ENCODE peak calls at places on chromosomes 6 and 20, in eight cellular contexts. J, Q, O, X, I, U, V and T are unnamed samples.

GRCh38 chr20:2122921-2123320 is 21.3 kb downstream of the STK35 start:
- DNase-seq in U (peak; percentile 57), O (peak; percentile 83), Q (peak; percentile 72), V (no peak), X (no peak), J (no peak), I (no peak), T (no peak)

GRCh38 chr6:30837870-30838269 is 46.4 kb upstream of the DDR1 start:
- DNase-seq in U (no peak), J (no peak), I (no peak), Q (no peak), O (no peak), V (no peak), X (no peak), T (no peak)

GRCh38 chr20:23691675-23692074 is 2.8 kb upstream of the CST4 start:
- DNase-seq in Q (no peak), J (no peak), U (no peak), V (no peak), O (no peak), X (no peak), I (no peak), T (no peak)

GRCh38 chr20:59246691-59247090 is 53.7 kb upstream of the EDN3 start:
- DNase-seq in Q (no peak), I (no peak), O (no peak), X (no peak), J (no peak), V (no peak), U (no peak), T (no peak)

GRCh38 chr6:44133003-44133931 is 5.9 kb downstream of the TMEM63B start:
- DNase-seq in U (peak; percentile 55), Q (peak; percentile 52), V (peak; percentile 68), O (peak; percentile 57), J (no peak), I (no peak), X (no peak), T (no peak)

GRCh38 chr20:41135187-41135887 is 2.0 kb upstream of the PLCG1 start:
- DNase-seq in V (peak; percentile 70), O (no peak), I (no peak), Q (peak; percentile 46), J (peak; percentile 58), U (no peak), X (no peak), T (peak; percentile 58)

GRCh38 chr6:163180874-163181541 is 233.5 kb upstream of the QKI start:
- DNase-seq in V (peak; percentile 91), I (no peak), J (peak; percentile 92), U (peak; percentile 54), O (peak; percentile 49), Q (peak; percentile 75), X (peak; percentile 26), T (peak; percentile 74)

GRCh38 chr6:134422426-134423231 is 104.7 kb upstream of the SGK1 start:
- DNase-seq in O (peak; percentile 99), Q (peak; percentile 98), V (peak; percentile 20), I (no peak), J (no peak), U (peak; percentile 99), X (no peak), T (no peak)

GRCh38 chr6:100230976-100231316 is 233.8 kb downstream of the SIM1 start:
- DNase-seq in Q (peak; percentile 20), U (peak; percentile 40), X (no peak), V (no peak), I (no peak), J (no peak), O (peak; percentile 72), T (no peak)

GRCh38 chr20:38520261-38520660 is 47.6 kb downstream of the RALGAPB start:
- DNase-seq in I (no peak), O (no peak), V (no peak), U (no peak), X (no peak), Q (no peak), J (no peak), T (no peak)

GRCh38 chr20:33612001-33612400 is 50.1 kb upstream of the C20orf144 start:
- DNase-seq in J (no peak), I (no peak), V (no peak), U (no peak), X (peak; percentile 65), O (no peak), Q (no peak), T (no peak)

GRCh38 chr6:28218312-28219248 is 6.5 kb upstream of the ZSCAN9 start:
- DNase-seq in O (peak; percentile 51), J (peak; percentile 82), V (peak; percentile 70), I (no peak), X (peak; percentile 1), Q (peak; percentile 67), U (peak; percentile 68), T (peak; percentile 87)

GRCh38 chr6:54717849-54718455 is 128.6 kb upstream of the FAM83B start:
- DNase-seq in J (peak; percentile 59), O (peak; percentile 63), X (no peak), I (no peak), Q (peak; percentile 64), V (peak; percentile 77), U (peak; percentile 33), T (peak; percentile 49)

GRCh38 chr6:90362273-90362672 is 65.6 kb upstream of the BACH2 start:
- DNase-seq in U (no peak), I (no peak), V (no peak), J (no peak), Q (peak; percentile 39), X (no peak), O (peak; percentile 83), T (no peak)

GRCh38 chr6:46491201-46491788 is at the start of gene RCAN2:
- DNase-seq in X (no peak), Q (peak; percentile 8), U (peak; percentile 40), I (peak; percentile 90), J (peak; percentile 62), O (peak; percentile 15), V (peak; percentile 27), T (peak; percentile 59)
- H3K4me3 ChIP-seq in X (peak within 1 kb of the TSS; percentile 53), Q (peak within 1 kb of the TSS; percentile 37), U (peak within 1 kb of the TSS; percentile 73), I (peak within 1 kb of the TSS; percentile 96), J (peak within 1 kb of the TSS; percentile 54), O (peak within 1 kb of the TSS; percentile 59), V (peak within 1 kb of the TSS; percentile 73), T (peak within 1 kb of the TSS; percentile 63)

GRCh38 chr20:21102252-21102609 is 3.9 kb downstream of the LINC00237 start:
- DNase-seq in O (no peak), U (no peak), Q (no peak), V (no peak), X (no peak), J (no peak), I (no peak), T (no peak)

GRCh38 chr20:21102691-21103311 is 3.4 kb downstream of the LINC00237 start:
- DNase-seq in Q (peak; percentile 7), V (no peak), J (no peak), U (peak; percentile 16), I (no peak), X (no peak), O (no peak), T (peak; percentile 77)

GRCh38 chr20:21100590-21101452 is 5.3 kb downstream of the LINC00237 start:
- DNase-seq in O (peak; percentile 46), V (no peak), Q (peak; percentile 10), I (no peak), X (no peak), U (peak; percentile 32), J (no peak), T (peak; percentile 51)

GRCh38 chr20:21101453-21102251 is 4.5 kb downstream of the LINC00237 start:
- DNase-seq in J (no peak), Q (no peak), I (no peak), X (no peak), V (no peak), O (no peak), U (no peak), T (no peak)

DNA sequence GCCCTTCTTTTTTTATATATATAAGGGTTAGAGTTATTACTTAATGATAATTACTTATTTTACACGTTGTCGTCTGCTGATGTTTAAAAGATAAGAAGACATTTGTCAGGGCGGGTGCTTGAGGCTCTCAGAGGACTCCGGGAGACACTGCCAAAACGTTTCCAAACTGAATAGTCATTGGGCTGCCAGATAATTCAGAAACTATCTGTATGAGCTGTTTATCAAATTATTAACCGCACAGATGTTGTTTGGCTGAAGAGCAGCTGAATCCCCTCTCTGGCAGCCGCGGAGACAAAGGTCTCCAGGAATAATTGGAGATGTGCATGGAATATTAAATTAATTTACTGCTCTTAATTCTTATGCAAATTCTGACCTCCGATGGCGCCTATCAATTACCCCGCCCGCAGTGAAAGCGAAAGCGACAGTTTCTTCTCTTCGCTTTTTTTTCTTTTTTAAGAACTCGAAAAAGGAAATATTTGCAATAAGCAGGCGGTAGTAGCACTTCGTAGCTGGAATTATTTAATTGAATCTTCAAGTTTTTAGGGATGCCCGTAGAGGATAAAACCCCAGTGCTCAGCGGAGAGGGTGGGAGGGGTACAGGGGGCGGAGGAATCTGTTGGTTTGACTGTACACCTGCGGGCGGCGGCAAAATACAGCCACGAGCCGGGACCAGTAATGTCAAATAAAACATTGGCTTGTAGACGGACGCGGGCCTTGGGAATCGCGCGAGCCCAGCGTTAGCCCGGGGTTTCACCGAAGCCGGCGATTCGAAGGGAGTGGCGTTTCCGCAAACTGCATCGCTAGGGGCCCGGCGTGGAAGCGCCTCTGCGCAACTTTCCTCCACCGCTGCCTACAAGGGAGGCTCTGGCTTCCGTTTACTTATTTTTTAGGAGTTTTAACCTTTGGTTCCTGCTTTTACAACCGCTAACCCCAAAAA is 6.2 kb downstream of the LINC00237 start:
- DNase-seq in I (no peak), V (no peak), J (no peak), U (peak; percentile 12), O (peak; percentile 17), X (no peak), Q (peak; percentile 10), T (peak; percentile 21)
- H3K4me3 ChIP-seq in I (peak overlapping the region; percentile 69), V (no peak overlapping the region), J (peak overlapping the region; percentile 34), U (peak overlapping the region; percentile 42), O (peak overlapping the region; percentile 42), X (no peak overlapping the region), Q (peak overlapping the region; percentile 22), T (peak overlapping the region; percentile 46)

GRCh38 chr20:9072741-9073310 is 3.9 kb downstream of the PLCB4 start:
- DNase-seq in Q (no peak), V (no peak), X (no peak), U (no peak), O (no peak), I (no peak), J (no peak), T (no peak)

GRCh38 chr20:9068896-9069663 is at the start of gene PLCB4:
- DNase-seq in I (no peak), J (no peak), Q (peak; percentile 24), U (peak; percentile 76), V (no peak), O (peak; percentile 32), X (no peak), T (peak; percentile 15)

GRCh38 chr20:9068232-9068781 is 580 bp upstream of the PLCB4 start:
- DNase-seq in X (no peak), J (no peak), Q (no peak), U (peak; percentile 50), I (peak; percentile 74), V (no peak), O (no peak), T (peak; percentile 15)

GRCh38 chr20:9071976-9072726 is 3.3 kb downstream of the PLCB4 start:
- DNase-seq in I (no peak), O (no peak), J (no peak), X (no peak), Q (no peak), V (no peak), U (no peak), T (no peak)

GRCh38 chr20:9070304-9070703 is 1.4 kb downstream of the PLCB4 start:
- DNase-seq in X (no peak), O (no peak), J (no peak), I (no peak), Q (no peak), U (no peak), V (no peak), T (no peak)
- H3K4me3 ChIP-seq in X (peak overlapping the region; percentile 67), O (no peak overlapping the region), J (no peak overlapping the region), I (peak overlapping the region; percentile 89), Q (no peak overlapping the region), U (peak overlapping the region; percentile 93), V (no peak overlapping the region), T (no peak overlapping the region)

GRCh38 chr20:36237477-36237876 is 1.2 kb downstream of the AAR2 start:
- DNase-seq in O (peak; percentile 3), Q (no peak), X (no peak), I (no peak), V (no peak), J (no peak), U (no peak), T (no peak)
- H3K4me3 ChIP-seq in O (peak overlapping the region; percentile 75), Q (peak overlapping the region; percentile 96), X (peak overlapping the region; percentile 75), I (peak overlapping the region; percentile 72), V (peak overlapping the region; percentile 89), J (peak overlapping the region; percentile 64), U (peak overlapping the region; percentile 74), T (peak overlapping the region; percentile 76)